ENCODE peak calls at places on chromosomes 2 and 18, in four cellular contexts. V is stomach, H is AG08396, Q is RCC 7860. X is an unnamed sample.

GRCh38 chr2:217798743-217799552 is 203.8 kb downstream of the TNS1 start:
- DNase-seq in V (peak), H (no peak), Q (no peak), X (no peak)

GRCh38 chr18:11909597-11910026 is 1.5 kb upstream of the MPPE1 start:
- DNase-seq in V (no peak), H (peak), Q (no peak), X (peak)

GRCh38 chr2:201358684-201359083 is 1.5 kb upstream of the FLACC1 start:
- DNase-seq in V (no peak), H (peak), Q (peak), X (no peak)

GRCh38 chr2:46966576-46966975 is 51.0 kb upstream of the MCFD2 start:
- DNase-seq in V (no peak), H (no peak), Q (no peak), X (no peak)

GRCh38 chr2:106053116-106053515 is 141.0 kb downstream of the UXS1 start:
- DNase-seq in V (no peak), H (peak), Q (no peak), X (no peak)

GRCh38 chr2:40255118-40255517 is 196.8 kb downstream of the SLC8A1 start:
- DNase-seq in V (no peak), H (no peak), Q (no peak), X (no peak)

GRCh38 chr2:64273524-64274398 is 129.5 kb upstream of the PELI1 start:
- DNase-seq in V (peak), H (peak), Q (peak), X (peak)

GRCh38 chr2:77487074-77487803 is 34.9 kb downstream of the LRRTM4 start:
- DNase-seq in V (no peak), H (no peak), Q (no peak), X (no peak)

GRCh38 chr2:192128655-192129054 is 66.1 kb downstream of the TMEFF2 start:
- DNase-seq in V (no peak), H (no peak), Q (no peak), X (no peak)

GRCh38 chr18:74508366-74508765 is 12.2 kb downstream of the CNDP2 start:
- DNase-seq in V (peak), H (no peak), Q (no peak), X (no peak)

GRCh38 chr2:109638807-109639206 is 24.6 kb downstream of the SOWAHC start:
- DNase-seq in V (no peak), H (no peak), Q (no peak), X (no peak)

GRCh38 chr18:13236411-13236810 is 17.9 kb downstream of the LDLRAD4 start:
- DNase-seq in V (no peak), H (no peak), Q (no peak), X (no peak)

GRCh38 chr18:34153711-34154110 is 71.0 kb downstream of the NOL4 start:
- DNase-seq in V (no peak), H (no peak), Q (peak), X (no peak)

GRCh38 chr2:54480025-54480424 is 23.9 kb downstream of the SPTBN1 start:
- DNase-seq in V (no peak), H (no peak), Q (no peak), X (no peak)

GRCh38 chr2:37992631-37993030 is 67.5 kb downstream of the RMDN2 start:
- DNase-seq in V (no peak), H (no peak), Q (no peak), X (no peak)

GRCh38 chr2:190501231-190501630 is 33.3 kb downstream of the NEMP2 start:
- DNase-seq in V (no peak), H (no peak), Q (no peak), X (no peak)

GRCh38 chr18:34458371-34458770 is 233.7 kb upstream of the NOL4 start:
- DNase-seq in V (no peak), H (no peak), Q (no peak), X (no peak)

GRCh38 chr2:11028407-11028916 is 116.7 kb downstream of the KCNF1 start:
- DNase-seq in V (peak), H (no peak), Q (no peak), X (no peak)

GRCh38 chr2:216557413-216557812 is 58.8 kb downstream of the RPL37A start:
- DNase-seq in V (no peak), H (no peak), Q (no peak), X (no peak)

GRCh38 chr2:171956135-171956830 is 34.0 kb downstream of the HAT1 start:
- DNase-seq in V (no peak), H (no peak), Q (no peak), X (no peak)